ENCODE peak calls at places on chromosome 4, in six cellular contexts. J is mesothelial cell of epicardium; U is T follicular helper cell; X is RPMI8226; I is CD4-positive, alpha-beta T cell; L is NCI-H2171 treated with DMSO at 0.1 percent for 48 hours. B is an unnamed sample.

GRCh38 chr4:60078984-60079383 is 1121.1 kb upstream of the ADGRL3 start:
- DNase-seq in J (no peak), U (no peak), X (no peak), I (no peak), L (no peak), B (no peak)

GRCh38 chr4:166091914-166092510 is 219.0 kb downstream of the TLL1 start:
- DNase-seq in J (no peak), U (no peak), X (peak), I (no peak), L (peak), B (no peak)

GRCh38 chr4:185729300-185729912 is 82.6 kb downstream of the SORBS2 start:
- DNase-seq in J (no peak), U (no peak), X (no peak), I (no peak), L (no peak), B (no peak)

GRCh38 chr4:19309365-19309764 is 942.3 kb upstream of the SLIT2 start:
- DNase-seq in J (no peak), U (no peak), X (peak), I (no peak), L (peak), B (no peak)

GRCh38 chr4:140331245-140331644 is 42.2 kb upstream of the SCOC start:
- DNase-seq in J (no peak), U (no peak), X (no peak), I (no peak), L (no peak), B (no peak)

GRCh38 chr4:152283806-152284470 is 252.0 kb downstream of the FBXW7 start:
- DNase-seq in J (no peak), U (no peak), X (no peak), I (no peak), L (no peak), B (no peak)

GRCh38 chr4:186592961-186593586 is 37.7 kb upstream of the MTNR1A start:
- DNase-seq in J (no peak), U (no peak), X (no peak), I (no peak), L (no peak), B (no peak)

GRCh38 chr4:56762484-56763250 is 58.8 kb downstream of the SPINK2 start:
- DNase-seq in J (no peak), U (peak), X (no peak), I (no peak), L (no peak), B (no peak)

GRCh38 chr4:138669479-138670165 is 346.0 kb upstream of the NOCT start:
- DNase-seq in J (no peak), U (no peak), X (no peak), I (no peak), L (no peak), B (peak)